ENCODE peak calls at places on chromosomes 5 and 9, in eight cellular contexts. J is bronchial epithelial cell; R is PC-9; H is activated CD8-positive, alpha-beta T cell treated with anti-CD3 and anti-CD28 coated beads for 36 hours; Z is glutamatergic neuron; V is cardiac muscle cell; W is lower leg skin; O is GM23338. K is an unnamed sample.

GRCh38 chr9:20119566-20119965 is 330.7 kb upstream of the SLC24A2 start:
- DNase-seq in J (no peak), R (no peak), H (no peak), Z (no peak), V (no peak), W (no peak), O (no peak), K (no peak)

GRCh38 chr9:133711428-133712220 is 26.5 kb downstream of the SARDH start:
- DNase-seq in J (peak; percentile 56), R (no peak), H (no peak), Z (peak; percentile 17), V (peak; percentile 91), W (no peak), O (no peak), K (no peak)

GRCh38 chr5:73189816-73190451 is 16.9 kb downstream of the TMEM174 start:
- DNase-seq in J (no peak), R (no peak), H (peak; percentile 11), Z (peak; percentile 76), V (peak; percentile 48), W (no peak), O (peak; percentile 48), K (no peak)

GRCh38 chr5:175380701-175381100 is 63.3 kb downstream of the DRD1 start:
- DNase-seq in J (no peak), R (no peak), H (no peak), Z (no peak), V (no peak), W (no peak), O (no peak), K (no peak)

GRCh38 chr5:13249854-13250253 is 694.6 kb downstream of the DNAH5 start:
- DNase-seq in J (peak; percentile 80), R (no peak), H (no peak), Z (no peak), V (no peak), W (no peak), O (no peak), K (no peak)

GRCh38 chr5:138503487-138504270 is 38.4 kb downstream of the EGR1 start:
- DNase-seq in J (peak; percentile 76), R (peak; percentile 38), H (peak; percentile 32), Z (no peak), V (peak; percentile 77), W (peak; percentile 85), O (peak; percentile 87), K (no peak)

GRCh38 chr5:3432135-3432534 is 163.5 kb upstream of the IRX1 start:
- DNase-seq in J (no peak), R (no peak), H (no peak), Z (no peak), V (no peak), W (no peak), O (no peak), K (no peak)

GRCh38 chr5:167160388-167160787 is 1131.1 kb upstream of the WWC1 start:
- DNase-seq in J (no peak), R (no peak), H (no peak), Z (no peak), V (no peak), W (no peak), O (no peak), K (no peak)

GRCh38 chr9:36874921-36875320 is 159.1 kb downstream of the PAX5 start:
- DNase-seq in J (peak; percentile 14), R (no peak), H (no peak), Z (no peak), V (peak; percentile 64), W (no peak), O (no peak), K (no peak)

GRCh38 chr9:94779101-94779500 is 52.6 kb downstream of the AOPEP start:
- DNase-seq in J (peak; percentile 26), R (no peak), H (no peak), Z (no peak), V (no peak), W (no peak), O (peak; percentile 18), K (no peak)

DNA sequence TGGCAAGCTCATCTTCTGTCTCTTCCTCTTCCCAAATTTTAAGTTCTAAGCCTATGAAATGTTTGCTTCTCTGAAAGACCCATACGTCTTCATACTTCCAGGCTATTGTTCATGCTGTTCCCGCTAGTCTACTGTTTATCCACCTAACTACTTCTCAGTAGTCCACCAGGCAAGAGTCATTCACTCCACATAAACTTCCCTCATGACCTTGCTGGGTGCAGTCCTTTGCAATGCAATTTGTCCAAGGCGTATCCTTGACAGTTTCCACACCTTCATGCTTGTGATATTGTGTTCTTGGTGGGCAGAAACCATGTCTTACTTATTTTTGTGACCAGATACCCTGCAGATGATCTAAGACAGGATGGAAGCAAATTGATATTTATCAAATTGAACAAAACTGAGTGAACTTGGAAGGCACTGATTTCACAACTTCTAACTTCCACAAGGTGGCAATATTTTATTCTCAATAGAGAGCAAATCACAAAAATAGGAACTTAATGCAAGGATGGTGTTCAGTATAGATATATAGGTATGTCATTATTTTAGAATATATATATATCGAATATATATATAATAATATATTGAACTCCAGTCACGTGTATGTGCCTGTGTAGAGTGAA is 30.3 kb downstream of the TYRP1 start:
- DNase-seq in J (peak; percentile 61), R (peak; percentile 48), H (no peak), Z (no peak), V (peak; percentile 52), W (no peak), O (peak; percentile 10), K (no peak)
- TF ChIP-seq CTCF in J (no peak), R (peak; percentile 59), H (no peak), Z (no peak), V (peak; percentile 46), W (no peak), O (peak; percentile 53), K (peak; percentile 57)

GRCh38 chr9:123318961-123319421 is 37.0 kb upstream of the CRB2 start:
- DNase-seq in J (no peak), R (no peak), H (no peak), Z (no peak), V (peak; percentile 17), W (no peak), O (no peak), K (no peak)

GRCh38 chr9:123322771-123323481 is 33.1 kb upstream of the CRB2 start:
- DNase-seq in J (no peak), R (no peak), H (peak; percentile 89), Z (no peak), V (no peak), W (no peak), O (no peak), K (no peak)

GRCh38 chr9:123321874-123322770 is 33.9 kb upstream of the CRB2 start:
- DNase-seq in J (no peak), R (no peak), H (peak; percentile 6), Z (no peak), V (no peak), W (no peak), O (no peak), K (no peak)

GRCh38 chr9:123319541-123320339 is 36.3 kb upstream of the CRB2 start:
- DNase-seq in J (no peak), R (no peak), H (peak; percentile 1), Z (no peak), V (no peak), W (no peak), O (no peak), K (no peak)

DNA sequence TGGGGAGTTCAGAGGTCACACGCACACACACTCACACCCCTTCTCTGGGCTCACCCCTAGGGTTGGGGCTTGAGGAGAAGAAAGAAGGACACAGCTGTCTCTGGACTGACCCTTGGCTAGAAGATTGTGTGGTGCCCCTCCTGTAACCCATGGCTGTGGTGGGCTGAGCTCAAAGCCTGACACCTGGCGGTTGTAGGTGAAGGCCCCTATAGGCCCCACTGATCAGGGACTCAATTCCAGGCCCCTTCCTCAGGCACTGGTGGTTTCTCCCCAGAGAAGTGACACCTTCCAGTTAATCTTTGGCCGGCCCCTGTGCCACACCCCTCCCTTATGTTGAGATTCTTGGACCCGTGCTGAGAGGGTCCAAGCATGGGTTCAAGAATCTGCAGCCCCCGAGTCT is 35.2 kb upstream of the CRB2 start:
- DNase-seq in J (no peak), R (no peak), H (peak; percentile 1), Z (no peak), V (no peak), W (no peak), O (no peak), K (no peak)
- TF ChIP-seq CTCF in J (no peak), R (no peak), H (no peak), Z (no peak), V (no peak), W (no peak), O (peak; percentile 53), K (no peak)

GRCh38 chr5:92222449-92222848 is 839.3 kb upstream of the ARRDC3 start:
- DNase-seq in J (no peak), R (no peak), H (no peak), Z (no peak), V (no peak), W (peak; percentile 32), O (peak; percentile 45), K (no peak)
- TF ChIP-seq CTCF in J (no peak), R (peak; percentile 49), H (no peak), Z (no peak), V (no peak), W (no peak), O (peak; percentile 68), K (peak; percentile 37)

GRCh38 chr5:72079288-72079687 is 28.0 kb upstream of the MAP1B start:
- DNase-seq in J (no peak), R (no peak), H (no peak), Z (peak; percentile 73), V (peak; percentile 7), W (no peak), O (peak; percentile 65), K (no peak)
- TF ChIP-seq CTCF in J (no peak), R (no peak), H (no peak), Z (no peak), V (no peak), W (no peak), O (peak; percentile 49), K (peak; percentile 10)

GRCh38 chr5:28810751-28811136 is 1772.4 kb upstream of the CDH9 start:
- DNase-seq in J (no peak), R (no peak), H (no peak), Z (no peak), V (no peak), W (no peak), O (peak; percentile 10), K (no peak)
- TF ChIP-seq CTCF in J (no peak), R (peak; percentile 35), H (no peak), Z (no peak), V (no peak), W (no peak), O (peak; percentile 47), K (peak; percentile 10)

DNA sequence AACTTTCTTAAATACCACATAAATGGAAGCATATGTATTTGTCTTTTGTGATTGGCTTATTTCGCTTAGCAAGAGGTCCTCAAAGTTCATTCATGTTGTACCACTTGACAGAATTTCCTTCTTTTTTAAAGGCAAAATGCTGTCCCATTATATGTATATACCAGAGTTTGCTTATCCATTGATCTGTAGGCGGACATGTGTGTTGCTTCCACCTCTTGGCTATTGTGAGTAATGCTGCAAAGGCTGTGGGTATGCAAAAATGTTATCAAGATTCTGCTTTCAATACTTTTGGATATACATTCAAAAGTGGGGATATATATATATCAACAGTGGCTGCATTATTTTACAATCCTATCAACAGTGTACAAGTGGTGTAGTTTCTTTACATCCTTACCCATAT is 271.0 kb downstream of the PRR16 start:
- DNase-seq in J (no peak), R (no peak), H (no peak), Z (no peak), V (no peak), W (no peak), O (no peak), K (no peak)
- TF ChIP-seq CTCF in J (no peak), R (no peak), H (no peak), Z (no peak), V (no peak), W (no peak), O (peak; percentile 26), K (peak; percentile 3)

K was measured in epithelial cell of proximal tubule.